ENCODE peak calls at places on chromosomes 1 and 21, in eight cellular contexts. One of them, this sample, is unnamed.

GRCh38 chr1:67575861-67576260 is 109.1 kb upstream of the GADD45A start:
- DNase-seq in activated gamma-delta T cell treated with Interleukin-2 at 50 U/mL for 16 hours: no peak
- DNase-seq in PC-9: no peak
- DNase-seq in iPS-NIHi11: no peak
- DNase-seq in T-helper 22 cell: no peak
- DNase-seq in testis: no peak
- DNase-seq in activated effector memory CD4-positive, alpha-beta T cell treated with Interleukin-2 at 50 U/mL for 16 hours: no peak
- DNase-seq in NCI-H446 treated with DMSO at 0.1 percent for 48 hours: no peak
- DNase-seq in this sample: peak; percentile 80

GRCh38 chr1:170520601-170521000 is 11.4 kb upstream of the GORAB start:
- DNase-seq in activated gamma-delta T cell treated with Interleukin-2 at 50 U/mL for 16 hours: no peak
- DNase-seq in T-helper 22 cell: no peak
- DNase-seq in iPS-NIHi11: no peak
- DNase-seq in testis: no peak
- DNase-seq in NCI-H446 treated with DMSO at 0.1 percent for 48 hours: peak; percentile 54
- DNase-seq in activated effector memory CD4-positive, alpha-beta T cell treated with Interleukin-2 at 50 U/mL for 16 hours: no peak
- DNase-seq in PC-9: no peak
- DNase-seq in this sample: peak; percentile 73

GRCh38 chr1:85611390-85611789 is 30.8 kb downstream of the CCN1 start:
- DNase-seq in activated effector memory CD4-positive, alpha-beta T cell treated with Interleukin-2 at 50 U/mL for 16 hours: no peak
- DNase-seq in iPS-NIHi11: no peak
- DNase-seq in T-helper 22 cell: no peak
- DNase-seq in NCI-H446 treated with DMSO at 0.1 percent for 48 hours: no peak
- DNase-seq in activated gamma-delta T cell treated with Interleukin-2 at 50 U/mL for 16 hours: no peak
- DNase-seq in PC-9: no peak
- DNase-seq in testis: no peak
- DNase-seq in this sample: peak; percentile 95

GRCh38 chr1:117059334-117059677 is 820 bp upstream of the TTF2 start:
- DNase-seq in testis: peak; percentile 80
- DNase-seq in T-helper 22 cell: peak; percentile 63
- DNase-seq in NCI-H446 treated with DMSO at 0.1 percent for 48 hours: no peak
- DNase-seq in iPS-NIHi11: no peak
- DNase-seq in activated gamma-delta T cell treated with Interleukin-2 at 50 U/mL for 16 hours: peak; percentile 67
- DNase-seq in activated effector memory CD4-positive, alpha-beta T cell treated with Interleukin-2 at 50 U/mL for 16 hours: peak; percentile 59
- DNase-seq in PC-9: peak; percentile 59
- DNase-seq in this sample: no peak

GRCh38 chr1:18230840-18231239 is 123.2 kb downstream of the IGSF21 start:
- DNase-seq in activated gamma-delta T cell treated with Interleukin-2 at 50 U/mL for 16 hours: no peak
- DNase-seq in T-helper 22 cell: no peak
- DNase-seq in testis: no peak
- DNase-seq in NCI-H446 treated with DMSO at 0.1 percent for 48 hours: no peak
- DNase-seq in PC-9: no peak
- DNase-seq in activated effector memory CD4-positive, alpha-beta T cell treated with Interleukin-2 at 50 U/mL for 16 hours: no peak
- DNase-seq in iPS-NIHi11: no peak
- DNase-seq in this sample: no peak

GRCh38 chr1:162328507-162328906 is 48.1 kb downstream of the SPATA46 start:
- DNase-seq in testis: no peak
- DNase-seq in T-helper 22 cell: no peak
- DNase-seq in activated effector memory CD4-positive, alpha-beta T cell treated with Interleukin-2 at 50 U/mL for 16 hours: no peak
- DNase-seq in activated gamma-delta T cell treated with Interleukin-2 at 50 U/mL for 16 hours: no peak
- DNase-seq in PC-9: no peak
- DNase-seq in NCI-H446 treated with DMSO at 0.1 percent for 48 hours: no peak
- DNase-seq in iPS-NIHi11: no peak
- DNase-seq in this sample: no peak

GRCh38 chr21:45555251-45555556 is 13.0 kb upstream of the SLC19A1 start:
- DNase-seq in PC-9: no peak
- DNase-seq in NCI-H446 treated with DMSO at 0.1 percent for 48 hours: no peak
- DNase-seq in iPS-NIHi11: peak; percentile 76
- DNase-seq in activated effector memory CD4-positive, alpha-beta T cell treated with Interleukin-2 at 50 U/mL for 16 hours: no peak
- DNase-seq in testis: no peak
- DNase-seq in T-helper 22 cell: no peak
- DNase-seq in activated gamma-delta T cell treated with Interleukin-2 at 50 U/mL for 16 hours: peak; percentile 3
- DNase-seq in this sample: peak; percentile 35

GRCh38 chr1:87200875-87201638 is 127.6 kb upstream of the LMO4 start:
- DNase-seq in T-helper 22 cell: no peak
- DNase-seq in iPS-NIHi11: peak; percentile 43
- DNase-seq in activated gamma-delta T cell treated with Interleukin-2 at 50 U/mL for 16 hours: no peak
- DNase-seq in testis: no peak
- DNase-seq in PC-9: peak; percentile 58
- DNase-seq in activated effector memory CD4-positive, alpha-beta T cell treated with Interleukin-2 at 50 U/mL for 16 hours: no peak
- DNase-seq in NCI-H446 treated with DMSO at 0.1 percent for 48 hours: no peak
- DNase-seq in this sample: no peak

GRCh38 chr1:230054092-230054749 is 12.8 kb upstream of the GALNT2 start:
- DNase-seq in PC-9: no peak
- DNase-seq in activated effector memory CD4-positive, alpha-beta T cell treated with Interleukin-2 at 50 U/mL for 16 hours: no peak
- DNase-seq in T-helper 22 cell: no peak
- DNase-seq in NCI-H446 treated with DMSO at 0.1 percent for 48 hours: no peak
- DNase-seq in testis: no peak
- DNase-seq in activated gamma-delta T cell treated with Interleukin-2 at 50 U/mL for 16 hours: no peak
- DNase-seq in iPS-NIHi11: no peak
- DNase-seq in this sample: no peak

GRCh38 chr1:62057631-62058290 is 136.9 kb upstream of the L1TD1 start:
- DNase-seq in activated gamma-delta T cell treated with Interleukin-2 at 50 U/mL for 16 hours: no peak
- DNase-seq in T-helper 22 cell: no peak
- DNase-seq in PC-9: no peak
- DNase-seq in NCI-H446 treated with DMSO at 0.1 percent for 48 hours: no peak
- DNase-seq in iPS-NIHi11: no peak
- DNase-seq in testis: no peak
- DNase-seq in activated effector memory CD4-positive, alpha-beta T cell treated with Interleukin-2 at 50 U/mL for 16 hours: no peak
- DNase-seq in this sample: no peak

GRCh38 chr1:149848340-149848771 is 51.0 kb upstream of the BOLA1 start:
- DNase-seq in NCI-H446 treated with DMSO at 0.1 percent for 48 hours: peak; percentile 17
- DNase-seq in T-helper 22 cell: no peak
- DNase-seq in PC-9: no peak
- DNase-seq in testis: no peak
- DNase-seq in iPS-NIHi11: no peak
- DNase-seq in activated gamma-delta T cell treated with Interleukin-2 at 50 U/mL for 16 hours: no peak
- DNase-seq in activated effector memory CD4-positive, alpha-beta T cell treated with Interleukin-2 at 50 U/mL for 16 hours: no peak
- DNase-seq in this sample: peak; percentile 3

GRCh38 chr1:39173995-39174380 is 30.5 kb upstream of the MACF1 start:
- DNase-seq in testis: no peak
- DNase-seq in NCI-H446 treated with DMSO at 0.1 percent for 48 hours: no peak
- DNase-seq in activated gamma-delta T cell treated with Interleukin-2 at 50 U/mL for 16 hours: no peak
- DNase-seq in PC-9: no peak
- DNase-seq in T-helper 22 cell: no peak
- DNase-seq in activated effector memory CD4-positive, alpha-beta T cell treated with Interleukin-2 at 50 U/mL for 16 hours: no peak
- DNase-seq in iPS-NIHi11: no peak
- DNase-seq in this sample: peak; percentile 68

GRCh38 chr1:21547876-21548275 is 38.7 kb downstream of the ALPL start:
- DNase-seq in testis: no peak
- DNase-seq in NCI-H446 treated with DMSO at 0.1 percent for 48 hours: peak; percentile 11
- DNase-seq in T-helper 22 cell: no peak
- DNase-seq in PC-9: no peak
- DNase-seq in activated gamma-delta T cell treated with Interleukin-2 at 50 U/mL for 16 hours: no peak
- DNase-seq in iPS-NIHi11: no peak
- DNase-seq in activated effector memory CD4-positive, alpha-beta T cell treated with Interleukin-2 at 50 U/mL for 16 hours: no peak
- DNase-seq in this sample: no peak

GRCh38 chr1:17212487-17213121 is 7.7 kb downstream of the PADI1 start:
- DNase-seq in NCI-H446 treated with DMSO at 0.1 percent for 48 hours: no peak
- DNase-seq in activated gamma-delta T cell treated with Interleukin-2 at 50 U/mL for 16 hours: peak; percentile 77
- DNase-seq in PC-9: peak; percentile 92
- DNase-seq in activated effector memory CD4-positive, alpha-beta T cell treated with Interleukin-2 at 50 U/mL for 16 hours: peak; percentile 63
- DNase-seq in iPS-NIHi11: peak; percentile 73
- DNase-seq in testis: no peak
- DNase-seq in T-helper 22 cell: peak; percentile 34
- DNase-seq in this sample: peak; percentile 22

GRCh38 chr1:228097333-228098081 is 5.6 kb downstream of the C1orf35 start:
- DNase-seq in activated effector memory CD4-positive, alpha-beta T cell treated with Interleukin-2 at 50 U/mL for 16 hours: no peak
- DNase-seq in testis: no peak
- DNase-seq in activated gamma-delta T cell treated with Interleukin-2 at 50 U/mL for 16 hours: no peak
- DNase-seq in NCI-H446 treated with DMSO at 0.1 percent for 48 hours: no peak
- DNase-seq in T-helper 22 cell: no peak
- DNase-seq in iPS-NIHi11: no peak
- DNase-seq in PC-9: no peak
- DNase-seq in this sample: no peak

GRCh38 chr1:245483247-245483646 is 328.5 kb downstream of the KIF26B start:
- DNase-seq in PC-9: no peak
- DNase-seq in iPS-NIHi11: no peak
- DNase-seq in testis: no peak
- DNase-seq in T-helper 22 cell: no peak
- DNase-seq in NCI-H446 treated with DMSO at 0.1 percent for 48 hours: no peak
- DNase-seq in activated effector memory CD4-positive, alpha-beta T cell treated with Interleukin-2 at 50 U/mL for 16 hours: no peak
- DNase-seq in activated gamma-delta T cell treated with Interleukin-2 at 50 U/mL for 16 hours: no peak
- DNase-seq in this sample: no peak

GRCh38 chr1:56081151-56081550 is 498.2 kb downstream of the PLPP3 start:
- DNase-seq in PC-9: no peak
- DNase-seq in iPS-NIHi11: no peak
- DNase-seq in NCI-H446 treated with DMSO at 0.1 percent for 48 hours: no peak
- DNase-seq in T-helper 22 cell: no peak
- DNase-seq in activated effector memory CD4-positive, alpha-beta T cell treated with Interleukin-2 at 50 U/mL for 16 hours: no peak
- DNase-seq in testis: no peak
- DNase-seq in activated gamma-delta T cell treated with Interleukin-2 at 50 U/mL for 16 hours: no peak
- DNase-seq in this sample: peak; percentile 96

GRCh38 chr21:38784458-38785266 is 21.1 kb upstream of the ETS2 start:
- DNase-seq in PC-9: no peak
- DNase-seq in NCI-H446 treated with DMSO at 0.1 percent for 48 hours: no peak
- DNase-seq in T-helper 22 cell: no peak
- DNase-seq in testis: no peak
- DNase-seq in activated effector memory CD4-positive, alpha-beta T cell treated with Interleukin-2 at 50 U/mL for 16 hours: no peak
- DNase-seq in activated gamma-delta T cell treated with Interleukin-2 at 50 U/mL for 16 hours: no peak
- DNase-seq in iPS-NIHi11: no peak
- DNase-seq in this sample: no peak

GRCh38 chr1:179251675-179252074 is 22.2 kb upstream of the ABL2 start:
- DNase-seq in iPS-NIHi11: peak; percentile 17
- DNase-seq in activated effector memory CD4-positive, alpha-beta T cell treated with Interleukin-2 at 50 U/mL for 16 hours: no peak
- DNase-seq in NCI-H446 treated with DMSO at 0.1 percent for 48 hours: peak; percentile 17
- DNase-seq in activated gamma-delta T cell treated with Interleukin-2 at 50 U/mL for 16 hours: no peak
- DNase-seq in T-helper 22 cell: no peak
- DNase-seq in testis: no peak
- DNase-seq in PC-9: no peak
- DNase-seq in this sample: peak; percentile 63

GRCh38 chr1:15007842-15008241 is 145.7 kb upstream of the TMEM51 start:
- DNase-seq in activated effector memory CD4-positive, alpha-beta T cell treated with Interleukin-2 at 50 U/mL for 16 hours: no peak
- DNase-seq in testis: no peak
- DNase-seq in PC-9: no peak
- DNase-seq in iPS-NIHi11: no peak
- DNase-seq in activated gamma-delta T cell treated with Interleukin-2 at 50 U/mL for 16 hours: no peak
- DNase-seq in T-helper 22 cell: no peak
- DNase-seq in NCI-H446 treated with DMSO at 0.1 percent for 48 hours: no peak
- DNase-seq in this sample: no peak

GRCh38 chr21:16568661-16569060 is 838.9 kb downstream of the USP25 start:
- DNase-seq in PC-9: no peak
- DNase-seq in NCI-H446 treated with DMSO at 0.1 percent for 48 hours: no peak
- DNase-seq in T-helper 22 cell: no peak
- DNase-seq in iPS-NIHi11: no peak
- DNase-seq in activated effector memory CD4-positive, alpha-beta T cell treated with Interleukin-2 at 50 U/mL for 16 hours: no peak
- DNase-seq in activated gamma-delta T cell treated with Interleukin-2 at 50 U/mL for 16 hours: no peak
- DNase-seq in testis: no peak
- DNase-seq in this sample: no peak

GRCh38 chr1:248807067-248807737 is 18.5 kb downstream of the SH3BP5L start:
- DNase-seq in T-helper 22 cell: no peak
- DNase-seq in NCI-H446 treated with DMSO at 0.1 percent for 48 hours: peak; percentile 4
- DNase-seq in PC-9: no peak
- DNase-seq in activated gamma-delta T cell treated with Interleukin-2 at 50 U/mL for 16 hours: peak; percentile 19
- DNase-seq in iPS-NIHi11: peak; percentile 65
- DNase-seq in testis: peak; percentile 66
- DNase-seq in activated effector memory CD4-positive, alpha-beta T cell treated with Interleukin-2 at 50 U/mL for 16 hours: no peak
- DNase-seq in this sample: peak; percentile 48

GRCh38 chr1:112715264-112716053 is at the start of gene PPM1J:
- DNase-seq in NCI-H446 treated with DMSO at 0.1 percent for 48 hours: peak; percentile 68
- DNase-seq in activated effector memory CD4-positive, alpha-beta T cell treated with Interleukin-2 at 50 U/mL for 16 hours: peak; percentile 98
- DNase-seq in activated gamma-delta T cell treated with Interleukin-2 at 50 U/mL for 16 hours: peak; percentile 97
- DNase-seq in iPS-NIHi11: peak; percentile 97
- DNase-seq in testis: peak; percentile 96
- DNase-seq in T-helper 22 cell: peak; percentile 93
- DNase-seq in PC-9: peak; percentile 99
- DNase-seq in this sample: peak; percentile 86

GRCh38 chr1:41313661-41314131 is 47.5 kb upstream of the FOXO6 start:
- DNase-seq in testis: peak; percentile 46
- DNase-seq in iPS-NIHi11: peak; percentile 80
- DNase-seq in activated effector memory CD4-positive, alpha-beta T cell treated with Interleukin-2 at 50 U/mL for 16 hours: no peak
- DNase-seq in PC-9: no peak
- DNase-seq in NCI-H446 treated with DMSO at 0.1 percent for 48 hours: no peak
- DNase-seq in T-helper 22 cell: no peak
- DNase-seq in activated gamma-delta T cell treated with Interleukin-2 at 50 U/mL for 16 hours: no peak
- DNase-seq in this sample: peak; percentile 49

GRCh38 chr1:231806623-231807470 is 180.3 kb downstream of the DISC1 start:
- DNase-seq in activated effector memory CD4-positive, alpha-beta T cell treated with Interleukin-2 at 50 U/mL for 16 hours: no peak
- DNase-seq in testis: peak; percentile 38
- DNase-seq in T-helper 22 cell: no peak
- DNase-seq in NCI-H446 treated with DMSO at 0.1 percent for 48 hours: peak; percentile 65
- DNase-seq in iPS-NIHi11: peak; percentile 82
- DNase-seq in activated gamma-delta T cell treated with Interleukin-2 at 50 U/mL for 16 hours: no peak
- DNase-seq in PC-9: peak; percentile 28
- DNase-seq in this sample: peak; percentile 33

GRCh38 chr1:207115269-207115668 is 11.2 kb downstream of the C4BPA start:
- DNase-seq in testis: no peak
- DNase-seq in activated gamma-delta T cell treated with Interleukin-2 at 50 U/mL for 16 hours: no peak
- DNase-seq in iPS-NIHi11: no peak
- DNase-seq in activated effector memory CD4-positive, alpha-beta T cell treated with Interleukin-2 at 50 U/mL for 16 hours: no peak
- DNase-seq in PC-9: no peak
- DNase-seq in T-helper 22 cell: no peak
- DNase-seq in NCI-H446 treated with DMSO at 0.1 percent for 48 hours: no peak
- DNase-seq in this sample: peak; percentile 3

GRCh38 chr1:33180226-33181037 is 1.4 kb downstream of the TRIM62 start:
- DNase-seq in PC-9: peak; percentile 80
- DNase-seq in activated effector memory CD4-positive, alpha-beta T cell treated with Interleukin-2 at 50 U/mL for 16 hours: peak; percentile 73
- DNase-seq in iPS-NIHi11: peak; percentile 99
- DNase-seq in testis: peak; percentile 94
- DNase-seq in activated gamma-delta T cell treated with Interleukin-2 at 50 U/mL for 16 hours: peak; percentile 78
- DNase-seq in NCI-H446 treated with DMSO at 0.1 percent for 48 hours: peak; percentile 75
- DNase-seq in T-helper 22 cell: peak; percentile 76
- DNase-seq in this sample: peak; percentile 73

GRCh38 chr1:53693361-53693760 is 45.6 kb downstream of the GLIS1 start:
- DNase-seq in activated effector memory CD4-positive, alpha-beta T cell treated with Interleukin-2 at 50 U/mL for 16 hours: no peak
- DNase-seq in T-helper 22 cell: no peak
- DNase-seq in activated gamma-delta T cell treated with Interleukin-2 at 50 U/mL for 16 hours: no peak
- DNase-seq in testis: no peak
- DNase-seq in iPS-NIHi11: no peak
- DNase-seq in PC-9: no peak
- DNase-seq in NCI-H446 treated with DMSO at 0.1 percent for 48 hours: no peak
- DNase-seq in this sample: no peak

GRCh38 chr1:62113505-62113904 is 81.1 kb upstream of the L1TD1 start:
- DNase-seq in activated gamma-delta T cell treated with Interleukin-2 at 50 U/mL for 16 hours: no peak
- DNase-seq in testis: no peak
- DNase-seq in iPS-NIHi11: no peak
- DNase-seq in activated effector memory CD4-positive, alpha-beta T cell treated with Interleukin-2 at 50 U/mL for 16 hours: no peak
- DNase-seq in PC-9: no peak
- DNase-seq in NCI-H446 treated with DMSO at 0.1 percent for 48 hours: no peak
- DNase-seq in T-helper 22 cell: no peak
- DNase-seq in this sample: no peak

GRCh38 chr1:30911061-30911954 is 2.8 kb upstream of the SDC3 start:
- DNase-seq in activated effector memory CD4-positive, alpha-beta T cell treated with Interleukin-2 at 50 U/mL for 16 hours: peak; percentile 24
- DNase-seq in NCI-H446 treated with DMSO at 0.1 percent for 48 hours: peak; percentile 71
- DNase-seq in testis: peak; percentile 92
- DNase-seq in PC-9: peak; percentile 74
- DNase-seq in activated gamma-delta T cell treated with Interleukin-2 at 50 U/mL for 16 hours: peak; percentile 30
- DNase-seq in T-helper 22 cell: no peak
- DNase-seq in iPS-NIHi11: peak; percentile 87
- DNase-seq in this sample: peak; percentile 80

This sample was measured in fibroblast of mammary gland.